ENCODE peak calls at places on chromosomes 3 and 15, in six cellular contexts. One of them, this sample, is unnamed.

GRCh38 chr3:839981-840380 is 252.8 kb upstream of the CNTN6 start:
- DNase-seq in stimulated activated CD4-positive, alpha-beta T cell treated with anti-CD3 and anti-CD28 coated beads, Interleukin-2, amount 100 ng/mL, for 24 hours: no peak
- DNase-seq in stimulated activated CD8-positive, alpha-beta memory T cell treated with anti-CD3 and anti-CD28 coated beads, Interleukin-2, amount 100 ng/mL, for 1 hour: no peak
- DNase-seq in Daoy: no peak
- DNase-seq in Calu3: no peak
- DNase-seq in uterus: no peak
- DNase-seq in this sample: no peak

GRCh38 chr3:72163809-72164634 is 379.1 kb upstream of the PROK2 start:
- DNase-seq in stimulated activated CD4-positive, alpha-beta T cell treated with anti-CD3 and anti-CD28 coated beads, Interleukin-2, amount 100 ng/mL, for 24 hours: no peak
- DNase-seq in stimulated activated CD8-positive, alpha-beta memory T cell treated with anti-CD3 and anti-CD28 coated beads, Interleukin-2, amount 100 ng/mL, for 1 hour: no peak
- DNase-seq in Daoy: no peak
- DNase-seq in Calu3: no peak
- DNase-seq in uterus: no peak
- DNase-seq in this sample: no peak

GRCh38 chr3:56055616-56056350 is 412.5 kb downstream of the ERC2 start:
- DNase-seq in stimulated activated CD4-positive, alpha-beta T cell treated with anti-CD3 and anti-CD28 coated beads, Interleukin-2, amount 100 ng/mL, for 24 hours: no peak
- DNase-seq in stimulated activated CD8-positive, alpha-beta memory T cell treated with anti-CD3 and anti-CD28 coated beads, Interleukin-2, amount 100 ng/mL, for 1 hour: no peak
- DNase-seq in Daoy: peak
- DNase-seq in Calu3: no peak
- DNase-seq in uterus: no peak
- DNase-seq in this sample: no peak

GRCh38 chr15:85702321-85703230 is 92.1 kb downstream of the KLHL25 start:
- DNase-seq in stimulated activated CD4-positive, alpha-beta T cell treated with anti-CD3 and anti-CD28 coated beads, Interleukin-2, amount 100 ng/mL, for 24 hours: no peak
- DNase-seq in stimulated activated CD8-positive, alpha-beta memory T cell treated with anti-CD3 and anti-CD28 coated beads, Interleukin-2, amount 100 ng/mL, for 1 hour: no peak
- DNase-seq in Daoy: no peak
- DNase-seq in Calu3: no peak
- DNase-seq in uterus: no peak
- DNase-seq in this sample: peak

GRCh38 chr3:107963581-107963980 is 127.2 kb downstream of the CD47 start:
- DNase-seq in stimulated activated CD4-positive, alpha-beta T cell treated with anti-CD3 and anti-CD28 coated beads, Interleukin-2, amount 100 ng/mL, for 24 hours: no peak
- DNase-seq in stimulated activated CD8-positive, alpha-beta memory T cell treated with anti-CD3 and anti-CD28 coated beads, Interleukin-2, amount 100 ng/mL, for 1 hour: no peak
- DNase-seq in Daoy: no peak
- DNase-seq in Calu3: no peak
- DNase-seq in uterus: no peak
- DNase-seq in this sample: no peak

GRCh38 chr3:13119471-13120220 is 46.4 kb upstream of the IQSEC1 start:
- DNase-seq in stimulated activated CD4-positive, alpha-beta T cell treated with anti-CD3 and anti-CD28 coated beads, Interleukin-2, amount 100 ng/mL, for 24 hours: no peak
- DNase-seq in stimulated activated CD8-positive, alpha-beta memory T cell treated with anti-CD3 and anti-CD28 coated beads, Interleukin-2, amount 100 ng/mL, for 1 hour: no peak
- DNase-seq in Daoy: no peak
- DNase-seq in Calu3: no peak
- DNase-seq in uterus: no peak
- DNase-seq in this sample: no peak

GRCh38 chr3:102223139-102223538 is 211.7 kb upstream of the ZPLD1 start:
- DNase-seq in stimulated activated CD4-positive, alpha-beta T cell treated with anti-CD3 and anti-CD28 coated beads, Interleukin-2, amount 100 ng/mL, for 24 hours: peak
- DNase-seq in stimulated activated CD8-positive, alpha-beta memory T cell treated with anti-CD3 and anti-CD28 coated beads, Interleukin-2, amount 100 ng/mL, for 1 hour: no peak
- DNase-seq in Daoy: no peak
- DNase-seq in Calu3: peak
- DNase-seq in uterus: no peak
- DNase-seq in this sample: no peak

GRCh38 chr3:43296565-43296964 is 10.2 kb downstream of the SNRK start:
- DNase-seq in stimulated activated CD4-positive, alpha-beta T cell treated with anti-CD3 and anti-CD28 coated beads, Interleukin-2, amount 100 ng/mL, for 24 hours: peak
- DNase-seq in stimulated activated CD8-positive, alpha-beta memory T cell treated with anti-CD3 and anti-CD28 coated beads, Interleukin-2, amount 100 ng/mL, for 1 hour: peak
- DNase-seq in Daoy: no peak
- DNase-seq in Calu3: no peak
- DNase-seq in uterus: no peak
- DNase-seq in this sample: peak

GRCh38 chr15:41284425-41285177 is 47.8 kb downstream of the OIP5 start:
- DNase-seq in stimulated activated CD4-positive, alpha-beta T cell treated with anti-CD3 and anti-CD28 coated beads, Interleukin-2, amount 100 ng/mL, for 24 hours: no peak
- DNase-seq in stimulated activated CD8-positive, alpha-beta memory T cell treated with anti-CD3 and anti-CD28 coated beads, Interleukin-2, amount 100 ng/mL, for 1 hour: no peak
- DNase-seq in Daoy: peak
- DNase-seq in Calu3: no peak
- DNase-seq in uterus: no peak
- DNase-seq in this sample: no peak

GRCh38 chr3:78645628-78646310 is 1122.0 kb downstream of the ROBO1 start:
- DNase-seq in stimulated activated CD4-positive, alpha-beta T cell treated with anti-CD3 and anti-CD28 coated beads, Interleukin-2, amount 100 ng/mL, for 24 hours: no peak
- DNase-seq in stimulated activated CD8-positive, alpha-beta memory T cell treated with anti-CD3 and anti-CD28 coated beads, Interleukin-2, amount 100 ng/mL, for 1 hour: no peak
- DNase-seq in Daoy: peak
- DNase-seq in Calu3: peak
- DNase-seq in uterus: no peak
- DNase-seq in this sample: no peak

GRCh38 chr3:157166115-157166514 is 6.2 kb upstream of the CCNL1 start:
- DNase-seq in stimulated activated CD4-positive, alpha-beta T cell treated with anti-CD3 and anti-CD28 coated beads, Interleukin-2, amount 100 ng/mL, for 24 hours: no peak
- DNase-seq in stimulated activated CD8-positive, alpha-beta memory T cell treated with anti-CD3 and anti-CD28 coated beads, Interleukin-2, amount 100 ng/mL, for 1 hour: no peak
- DNase-seq in Daoy: no peak
- DNase-seq in Calu3: no peak
- DNase-seq in uterus: no peak
- DNase-seq in this sample: no peak

GRCh38 chr3:71195492-71195891 is 388.0 kb downstream of the FOXP1 start:
- DNase-seq in stimulated activated CD4-positive, alpha-beta T cell treated with anti-CD3 and anti-CD28 coated beads, Interleukin-2, amount 100 ng/mL, for 24 hours: no peak
- DNase-seq in stimulated activated CD8-positive, alpha-beta memory T cell treated with anti-CD3 and anti-CD28 coated beads, Interleukin-2, amount 100 ng/mL, for 1 hour: no peak
- DNase-seq in Daoy: peak
- DNase-seq in Calu3: no peak
- DNase-seq in uterus: no peak
- DNase-seq in this sample: no peak

GRCh38 chr3:82038536-82038935 is 277.1 kb upstream of the GBE1 start:
- DNase-seq in stimulated activated CD4-positive, alpha-beta T cell treated with anti-CD3 and anti-CD28 coated beads, Interleukin-2, amount 100 ng/mL, for 24 hours: no peak
- DNase-seq in stimulated activated CD8-positive, alpha-beta memory T cell treated with anti-CD3 and anti-CD28 coated beads, Interleukin-2, amount 100 ng/mL, for 1 hour: no peak
- DNase-seq in Daoy: no peak
- DNase-seq in Calu3: no peak
- DNase-seq in uterus: no peak
- DNase-seq in this sample: no peak

GRCh38 chr3:4977889-4978258 is 1.4 kb upstream of the BHLHE40 start:
- DNase-seq in stimulated activated CD4-positive, alpha-beta T cell treated with anti-CD3 and anti-CD28 coated beads, Interleukin-2, amount 100 ng/mL, for 24 hours: no peak
- DNase-seq in stimulated activated CD8-positive, alpha-beta memory T cell treated with anti-CD3 and anti-CD28 coated beads, Interleukin-2, amount 100 ng/mL, for 1 hour: no peak
- DNase-seq in Daoy: no peak
- DNase-seq in Calu3: no peak
- DNase-seq in uterus: no peak
- DNase-seq in this sample: no peak